ENCODE peak calls at places on chromosome X, in four cellular contexts. U is RWPE1; E is stimulated activated CD4-positive, alpha-beta T cell treated with anti-CD3 and anti-CD28 coated beads, Interleukin-12 subunit alpha, Interleukin-12 subunit beta, amount 100 ng/mL, for 24 hours; M is CD8-positive, alpha-beta memory T cell. A is an unnamed sample.

GRCh38 chrX:39470588-39471155 is 627.1 kb downstream of the BCOR start:
- DNase-seq in E (no peak), M (no peak), U (no peak), A (no peak)

GRCh38 chrX:45986971-45987370 is 558.2 kb downstream of the ZNF674 start:
- DNase-seq in E (no peak), M (no peak), U (no peak), A (no peak)

GRCh38 chrX:17465201-17465600 is 90.2 kb downstream of the NHS start:
- DNase-seq in U (no peak), E (no peak), M (no peak), A (no peak)

GRCh38 chrX:129310000-129310399 is 213.3 kb downstream of the SMARCA1 start:
- DNase-seq in U (no peak), M (no peak), E (no peak), A (no peak)

GRCh38 chrX:43702079-43702524 is 46.0 kb downstream of the MAOA start:
- DNase-seq in E (no peak), M (no peak), U (no peak), A (no peak)

GRCh38 chrX:39730671-39731389 is 366.9 kb downstream of the BCOR start:
- DNase-seq in U (peak), E (peak), M (peak), A (peak)

GRCh38 chrX:1592863-1593201 is 1.4 kb downstream of the AKAP17A start:
- DNase-seq in M (no peak), U (peak), E (no peak), A (no peak)

GRCh38 chrX:101682723-101683122 is 23.1 kb upstream of the ARMCX2 start:
- DNase-seq in M (no peak), E (no peak), U (no peak), A (no peak)

GRCh38 chrX:18828832-18829404 is 121.5 kb downstream of the PPEF1 start:
- DNase-seq in E (no peak), M (no peak), U (peak), A (no peak)

GRCh38 chrX:12999422-12999821 is 24.5 kb downstream of the TMSB4X start:
- DNase-seq in M (peak), E (no peak), U (no peak), A (no peak)

GRCh38 chrX:2696698-2697215 is 5.7 kb downstream of the CD99 start:
- DNase-seq in U (peak), E (peak), M (peak), A (peak)

GRCh38 chrX:71909956-71910355 is 689 bp upstream of the NHSL2 start:
- DNase-seq in M (no peak), U (no peak), E (no peak), A (no peak)

GRCh38 chrX:120380699-120381098 is 18.8 kb downstream of the ATP1B4 start:
- DNase-seq in M (peak), U (peak), E (no peak), A (no peak)

GRCh38 chrX:2406891-2407518 is 93.8 kb downstream of the DHRSX start:
- DNase-seq in E (no peak), U (no peak), M (no peak), A (no peak)

GRCh38 chrX:9642270-9642995 is 123.2 kb downstream of the GPR143 start:
- DNase-seq in E (no peak), M (no peak), U (no peak), A (no peak)

GRCh38 chrX:47796433-47796906 is 40.2 kb upstream of the ZNF81 start:
- DNase-seq in U (peak), E (no peak), M (no peak), A (no peak)

GRCh38 chrX:72003811-72004750 is 93.4 kb downstream of the NHSL2 start:
- DNase-seq in U (no peak), M (no peak), E (no peak), A (no peak)

GRCh38 chrX:11557120-11557519 is 108.6 kb downstream of the ARHGAP6 start:
- DNase-seq in M (no peak), E (no peak), U (peak), A (no peak)

GRCh38 chrX:112642349-112642748 is 37.4 kb downstream of the LHFPL1 start:
- DNase-seq in U (peak), E (no peak), M (no peak), A (no peak)

GRCh38 chrX:150547511-150548115 is 20.8 kb upstream of the MTM1 start:
- DNase-seq in U (no peak), M (no peak), E (no peak), A (no peak)

GRCh38 chrX:15675490-15675921 is 10.9 kb upstream of the CLTRN start:
- DNase-seq in M (peak), U (peak), E (peak), A (peak)

GRCh38 chrX:97844943-97845342 is 961.2 kb downstream of the RPA4 start:
- DNase-seq in E (no peak), M (no peak), U (no peak), A (no peak)

GRCh38 chrX:120774611-120775010 is 101.1 kb downstream of the CT47B1 start:
- DNase-seq in E (no peak), U (no peak), M (no peak), A (no peak)

GRCh38 chrX:48676893-48677270 is 6.7 kb upstream of the WAS start:
- DNase-seq in M (peak), E (no peak), U (no peak), A (no peak)

GRCh38 chrX:28649541-28649940 is 62.3 kb downstream of the IL1RAPL1 start:
- DNase-seq in M (no peak), E (no peak), U (no peak), A (no peak)

GRCh38 chrX:150643271-150643670 is 49.9 kb upstream of the MTMR1 start:
- DNase-seq in M (no peak), E (no peak), U (peak), A (no peak)

GRCh38 chrX:30521440-30522182 is 56.0 kb downstream of the TASL start:
- DNase-seq in E (no peak), U (peak), M (no peak), A (no peak)

GRCh38 chrX:20571611-20572010 is 304.9 kb upstream of the RPS6KA3 start:
- DNase-seq in E (no peak), U (no peak), M (no peak), A (no peak)

GRCh38 chrX:39645059-39645895 is 452.5 kb downstream of the BCOR start:
- DNase-seq in E (no peak), U (no peak), M (no peak), A (peak)

GRCh38 chrX:7252013-7252610 is 104.2 kb upstream of the PUDP start:
- DNase-seq in U (peak), M (no peak), E (no peak), A (no peak)

GRCh38 chrX:105515561-105515960 is 295.1 kb upstream of the TEX13A start:
- DNase-seq in E (no peak), M (no peak), U (no peak), A (no peak)

GRCh38 chrX:9147631-9148189 is 113.8 kb upstream of the FAM9B start:
- DNase-seq in M (no peak), E (no peak), U (no peak), A (no peak)

A was measured in T-helper 2 cell.